ENCODE peak calls at places on chromosomes 6 and 20, in seven cellular contexts. J is anterior cingulate cortex, T is fibroblast of the conjunctiva, Z is left cardiac atrium, C is A549, U is esophagus muscularis mucosa, A is heart left ventricle. Y is an unnamed sample.

GRCh38 chr6:147177286-147177685 is 26.9 kb upstream of the STXBP5 start:
- DNase-seq in T (no peak), C (no peak), J (no peak), Z (no peak), A (no peak), U (no peak), Y (no peak)

GRCh38 chr6:137362878-137363804 is 131.1 kb downstream of the OLIG3 start:
- DNase-seq in C (no peak), J (no peak), T (no peak), A (no peak), U (no peak), Z (no peak), Y (no peak)

GRCh38 chr6:147738516-147739187 is 230.2 kb downstream of the SAMD5 start:
- DNase-seq in U (no peak), C (no peak), T (no peak), J (no peak), A (peak; percentile 11), Z (no peak), Y (no peak)

GRCh38 chr20:3677733-3678132 is 4.1 kb downstream of the ADAM33 start:
- DNase-seq in Z (no peak), C (no peak), J (peak; percentile 50), T (peak; percentile 57), A (no peak), U (no peak), Y (no peak)

GRCh38 chr20:23435675-23436539 is 3.6 kb upstream of the CSTL1 start:
- DNase-seq in T (no peak), J (peak; percentile 29), Z (peak; percentile 48), U (peak; percentile 39), A (no peak), C (no peak), Y (peak; percentile 82)

GRCh38 chr20:9068896-9069663 is at the start of gene PLCB4:
- DNase-seq in U (no peak), Z (peak; percentile 57), C (peak; percentile 88), T (no peak), A (peak; percentile 64), J (peak; percentile 33), Y (peak; percentile 87)

GRCh38 chr6:136365781-136366354 is 76.2 kb upstream of the BCLAF1 start:
- DNase-seq in Z (peak; percentile 59), A (peak; percentile 53), C (no peak), J (peak; percentile 16), U (no peak), T (no peak), Y (peak; percentile 42)

GRCh38 chr6:166192557-166192956 is 24.9 kb upstream of the TBXT start:
- DNase-seq in T (no peak), Z (no peak), J (no peak), U (no peak), A (no peak), C (no peak), Y (no peak)

GRCh38 chr6:75149253-75149652 is 56.6 kb downstream of the COL12A1 start:
- DNase-seq in J (no peak), C (no peak), T (no peak), Z (no peak), U (no peak), A (no peak), Y (no peak)

GRCh38 chr6:31898200-31899011 is 908 bp upstream of the EHMT2 start:
- DNase-seq in Z (no peak), T (no peak), J (no peak), C (peak; percentile 52), A (no peak), U (no peak), Y (peak; percentile 63)

GRCh38 chr6:43828711-43829110 is 58.7 kb downstream of the VEGFA start:
- DNase-seq in C (no peak), J (no peak), U (no peak), T (no peak), Z (no peak), A (no peak), Y (no peak)

GRCh38 chr6:149755300-149756260 is 6.0 kb downstream of the PCMT1 start:
- DNase-seq in Z (no peak), U (no peak), T (no peak), C (no peak), J (no peak), A (no peak), Y (no peak)

GRCh38 chr6:38460216-38460615 is 179.5 kb downstream of the BTBD9 start:
- DNase-seq in C (no peak), Z (no peak), A (no peak), T (peak; percentile 22), J (no peak), U (no peak), Y (no peak)

GRCh38 chr20:5402903-5403531 is 86.3 kb upstream of the PROKR2 start:
- DNase-seq in J (no peak), Z (no peak), U (peak; percentile 84), C (peak; percentile 53), A (no peak), T (no peak), Y (peak; percentile 10)

GRCh38 chr20:47859255-47859654 is 74.0 kb upstream of the SULF2 start:
- DNase-seq in U (no peak), T (peak; percentile 37), C (no peak), A (no peak), J (no peak), Z (no peak), Y (no peak)

GRCh38 chr20:25259788-25260254 is 11.9 kb downstream of the PYGB start:
- DNase-seq in J (no peak), A (no peak), T (no peak), Z (no peak), C (no peak), U (no peak), Y (no peak)

GRCh38 chr6:111487656-111488055 is 4.6 kb upstream of the REV3L start:
- DNase-seq in C (no peak), A (no peak), Z (no peak), J (no peak), U (no peak), T (no peak), Y (no peak)

GRCh38 chr6:88586371-88587157 is 376.9 kb downstream of the RNGTT start:
- DNase-seq in J (peak; percentile 56), Z (peak; percentile 20), C (no peak), T (peak; percentile 17), A (no peak), U (no peak), Y (no peak)

GRCh38 chr6:11072080-11072479 is 21.6 kb upstream of the SMIM13 start:
- DNase-seq in T (no peak), C (no peak), A (no peak), J (no peak), Z (no peak), U (no peak), Y (no peak)

GRCh38 chr20:14745830-14746229 is 408.4 kb upstream of the FLRT3 start:
- DNase-seq in A (no peak), J (no peak), U (no peak), T (no peak), C (no peak), Z (no peak), Y (no peak)

GRCh38 chr20:58019027-58019849 is 209.2 kb downstream of the ANKRD60 start:
- DNase-seq in U (no peak), Z (no peak), A (no peak), J (no peak), T (no peak), C (peak; percentile 47), Y (no peak)

GRCh38 chr6:39843305-39844020 is 51.3 kb downstream of the DAAM2 start:
- DNase-seq in T (no peak), Z (no peak), A (no peak), U (no peak), J (no peak), C (peak; percentile 12), Y (no peak)

GRCh38 chr6:10771371-10771894 is 23.8 kb downstream of the TMEM14B start:
- DNase-seq in U (no peak), T (no peak), A (no peak), Z (no peak), C (no peak), J (no peak), Y (no peak)

GRCh38 chr6:111987295-111987694 is 66.6 kb upstream of the CCN6 start:
- DNase-seq in J (no peak), A (no peak), Z (no peak), U (no peak), C (no peak), T (no peak), Y (no peak)

GRCh38 chr6:105573138-105573537 is 170.3 kb upstream of the PREP start:
- DNase-seq in T (no peak), C (no peak), A (no peak), U (no peak), Z (no peak), J (no peak), Y (no peak)

GRCh38 chr6:107764684-107765460 is 59.2 kb downstream of the SCML4 start:
- DNase-seq in C (no peak), A (no peak), Z (no peak), T (no peak), U (peak; percentile 72), J (no peak), Y (no peak)

GRCh38 chr6:39251406-39251805 is 22.1 kb upstream of the KCNK5 start:
- DNase-seq in C (no peak), U (no peak), T (no peak), Z (no peak), J (no peak), A (no peak), Y (no peak)